ENCODE peak calls at places on chromosomes 11 and 22, in six cellular contexts. C, B, W, F, U and R are unnamed samples.

GRCh38 chr11:17280494-17281127 is 4.1 kb downstream of the NUCB2 start:
- DNase-seq in C (no peak), U (no peak), B (no peak), F (no peak), W (no peak), R (no peak)

GRCh38 chr11:119317592-119318239 is 786 bp upstream of the MCAM start:
- DNase-seq in U (no peak), W (no peak), F (peak; percentile 31), C (no peak), B (no peak), R (no peak)

GRCh38 chr11:123559418-123559817 is 95.0 kb downstream of the SCN3B start:
- DNase-seq in B (no peak), U (no peak), F (no peak), W (no peak), C (no peak), R (no peak)

GRCh38 chr11:19453893-19454292 is 213.1 kb upstream of the E2F8 start:
- DNase-seq in W (no peak), F (no peak), B (no peak), U (no peak), C (no peak), R (no peak)

GRCh38 chr11:1832181-1832988 is 2.4 kb upstream of the SYT8 start:
- DNase-seq in C (no peak), W (no peak), F (no peak), U (peak; percentile 70), B (peak; percentile 68), R (no peak)

GRCh38 chr11:85647078-85647477 is 689 bp upstream of the TMEM126A start:
- DNase-seq in C (no peak), B (no peak), F (no peak), U (no peak), W (no peak), R (no peak)

GRCh38 chr11:68632802-68633201 is 51.5 kb upstream of the GAL start:
- DNase-seq in U (peak; percentile 94), B (peak; percentile 66), C (peak; percentile 79), W (peak; percentile 51), F (no peak), R (peak; percentile 80)

GRCh38 chr22:26576026-26576680 is 13.8 kb downstream of the TPST2 start:
- DNase-seq in W (no peak), U (no peak), B (no peak), F (no peak), C (no peak), R (no peak)

GRCh38 chr11:26675233-26675928 is 46.5 kb downstream of the SLC5A12 start:
- DNase-seq in U (no peak), B (no peak), W (no peak), C (no peak), F (no peak), R (no peak)

GRCh38 chr11:43786016-43786415 is 94.6 kb upstream of the ALKBH3 start:
- DNase-seq in W (no peak), C (no peak), F (no peak), B (no peak), U (no peak), R (no peak)

GRCh38 chr11:44955019-44955738 is 4.5 kb upstream of the TP53I11 start:
- DNase-seq in U (no peak), W (no peak), F (no peak), B (peak; percentile 55), C (no peak), R (peak; percentile 96)

GRCh38 chr11:59197990-59198389 is 14.7 kb downstream of the MPEG1 start:
- DNase-seq in W (peak; percentile 42), U (no peak), B (peak; percentile 83), C (no peak), F (no peak), R (no peak)

GRCh38 chr11:126363706-126364245 is 8.3 kb downstream of the ST3GAL4 start:
- DNase-seq in C (no peak), F (no peak), B (no peak), W (no peak), U (no peak), R (no peak)

GRCh38 chr22:32668254-32669094 is 133.0 kb upstream of the TIMP3 start:
- DNase-seq in U (no peak), F (no peak), C (no peak), W (no peak), B (no peak), R (no peak)

GRCh38 chr22:30397656-30398635 is 1.1 kb downstream of the SEC14L2 start:
- DNase-seq in F (no peak), U (no peak), C (no peak), W (no peak), B (no peak), R (no peak)

GRCh38 chr11:47005441-47005840 is 68.9 kb downstream of the CSTPP1 start:
- DNase-seq in C (no peak), F (no peak), U (no peak), W (no peak), B (no peak), R (no peak)

GRCh38 chr11:95512682-95513081 is 276.9 kb downstream of the FAM76B start:
- DNase-seq in W (peak; percentile 77), B (no peak), F (no peak), C (no peak), U (no peak), R (no peak)

GRCh38 chr11:31797227-31798056 is 13.7 kb downstream of the PAX6 start:
- DNase-seq in B (no peak), F (no peak), U (no peak), C (no peak), W (no peak), R (no peak)

DNA sequence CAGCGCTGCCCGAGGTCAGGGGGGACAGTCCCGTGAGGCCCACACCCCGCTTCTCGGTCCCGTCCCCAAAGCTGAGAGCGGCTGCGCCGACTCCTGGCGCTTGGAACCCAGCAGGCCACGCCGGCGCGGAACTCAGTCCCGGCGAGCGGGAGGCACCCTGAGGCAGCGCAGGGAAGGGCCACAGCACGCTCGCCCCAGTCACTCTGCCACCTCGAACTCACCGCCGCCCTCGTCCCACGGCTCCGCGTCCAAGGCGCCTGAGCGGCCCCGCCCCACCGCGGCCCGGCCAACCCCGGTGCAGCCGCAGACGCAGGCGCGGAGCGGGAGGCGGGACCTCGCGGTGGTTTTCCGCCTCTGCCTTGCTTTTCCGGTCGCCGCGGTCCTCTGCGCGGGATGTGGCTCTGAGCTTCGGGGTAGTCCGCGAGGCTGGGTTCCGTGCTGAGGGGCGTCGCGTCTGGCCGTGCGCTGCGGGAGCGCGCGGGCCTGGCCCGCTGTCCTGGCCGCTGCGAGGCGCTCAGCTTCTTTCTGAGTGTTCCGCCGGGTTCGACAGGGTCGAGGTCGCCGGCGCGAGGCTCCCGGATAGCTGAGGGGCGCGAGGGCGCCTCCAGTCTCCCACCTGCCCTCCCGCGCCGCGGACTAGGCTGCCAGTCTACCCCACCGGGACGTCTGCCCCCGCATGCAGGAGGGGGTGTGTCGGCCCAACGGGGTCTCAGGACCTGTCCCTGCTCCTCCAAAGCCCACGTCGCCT is at the start of gene CDPF1:
- DNase-seq in F (peak; percentile 93), W (peak; percentile 87), U (peak; percentile 85), C (peak; percentile 59), B (peak; percentile 94), R (peak; percentile 82)
- TF ChIP-seq POLR2AphosphoS5 in F (peak; percentile 59), W (peak; percentile 78), U (peak; percentile 89), C (peak; percentile 95), B (peak; percentile 89), R (peak; percentile 90)

DNA sequence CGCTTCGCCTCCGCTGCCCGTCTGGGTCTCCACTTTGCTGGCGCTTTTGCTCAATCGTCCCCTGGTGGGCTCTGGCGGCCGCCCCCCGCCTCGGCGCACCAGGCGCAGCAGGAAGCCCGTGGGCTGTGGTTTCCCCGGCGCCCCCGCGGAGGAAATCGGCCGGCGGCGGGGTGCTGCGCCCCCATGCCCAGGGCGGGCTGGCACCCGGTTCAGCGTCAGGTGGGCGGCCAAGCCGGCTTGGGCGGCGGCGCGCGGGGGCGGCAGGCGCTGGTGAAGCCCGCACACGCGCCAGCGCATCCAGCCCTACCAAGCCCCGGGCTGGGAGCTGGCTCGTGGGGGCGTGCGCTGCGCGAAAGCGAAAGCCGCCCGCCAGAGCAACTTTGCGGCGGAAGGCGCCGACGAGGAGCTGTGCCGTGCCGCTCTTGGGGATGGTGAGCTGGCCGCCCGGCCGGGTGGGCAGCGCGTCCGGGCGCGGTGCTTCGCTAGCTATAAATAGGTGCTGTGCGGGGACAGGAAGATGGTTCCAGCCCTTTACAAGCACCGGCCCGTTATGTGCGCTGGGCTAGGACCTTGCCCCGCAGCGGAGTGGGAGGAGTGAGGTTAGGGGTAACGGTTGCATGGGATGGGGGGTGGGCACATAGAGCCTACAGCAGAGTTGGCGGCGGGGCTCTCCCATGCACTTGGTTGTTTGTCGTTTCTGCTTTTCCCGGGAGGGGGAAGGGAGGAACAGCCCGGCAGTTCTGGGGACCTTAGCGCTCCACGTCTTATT is 25.0 kb upstream of the SUSD2 start:
- DNase-seq in F (no peak), W (no peak), B (peak; percentile 45), U (peak; percentile 59), C (no peak), R (no peak)
- TF ChIP-seq POLR2AphosphoS5 in F (no peak), W (no peak), B (no peak), U (no peak), C (no peak), R (peak; percentile 10)

GRCh38 chr22:37229805-37230672 is 14.0 kb downstream of the RAC2 start:
- DNase-seq in W (no peak), F (no peak), C (peak; percentile 51), U (no peak), B (peak; percentile 67), R (peak; percentile 91)
- TF ChIP-seq POLR2AphosphoS5 in W (no peak), F (no peak), C (no peak), U (no peak), B (no peak), R (peak; percentile 62)

GRCh38 chr22:17853066-17853465 is 78.8 kb upstream of the BID start:
- DNase-seq in F (no peak), W (no peak), U (no peak), B (no peak), C (no peak), R (no peak)
- TF ChIP-seq POLR2AphosphoS5 in F (no peak), W (no peak), U (no peak), B (no peak), C (no peak), R (no peak)